ENCODE peak calls at places on chromosomes 6 and 20, in ten cellular contexts. Z is astrocyte, A is AG09309, E is fibroblast of the aortic adventitia, X is nephron progenitor cell, H is RWPE1, Q is AG10803, I is tibial nerve, W is tibial artery, R is brain microvascular endothelial cell. C is an unnamed sample.

GRCh38 chr6:10230533-10230932 is 184.3 kb downstream of the TFAP2A start:
- DNase-seq in A (no peak), W (no peak), Q (no peak), R (no peak), E (no peak), X (no peak), I (no peak), Z (no peak), H (no peak), C (peak)

GRCh38 chr20:19598117-19598516 is 159.9 kb upstream of the RIN2 start:
- DNase-seq in H (no peak), R (no peak), A (no peak), Z (no peak), W (no peak), E (no peak), X (no peak), I (no peak), Q (no peak), C (no peak)

GRCh38 chr6:6654599-6655575 is 66.4 kb downstream of the LY86 start:
- DNase-seq in R (peak), W (no peak), Z (no peak), A (no peak), E (peak), H (no peak), X (no peak), I (no peak), Q (peak), C (no peak)

GRCh38 chr6:162538643-162539064 is 188.9 kb downstream of the PRKN start:
- DNase-seq in X (no peak), Z (no peak), H (no peak), A (no peak), R (no peak), W (no peak), E (no peak), Q (no peak), I (no peak), C (no peak)

GRCh38 chr6:100461273-100461919 is 3.3 kb downstream of the SIM1 start:
- DNase-seq in H (no peak), W (no peak), A (no peak), I (no peak), Q (peak), R (no peak), Z (no peak), E (no peak), X (peak), C (no peak)

GRCh38 chr6:18342223-18342622 is 44.9 kb upstream of the RNF144B start:
- DNase-seq in X (no peak), H (peak), E (no peak), I (no peak), W (no peak), A (no peak), Z (no peak), R (no peak), Q (no peak), C (no peak)

GRCh38 chr6:168671863-168672546 is 231.0 kb downstream of the SMOC2 start:
- DNase-seq in I (no peak), W (no peak), H (no peak), X (no peak), Z (no peak), A (no peak), R (no peak), Q (no peak), E (no peak), C (no peak)

GRCh38 chr6:10363911-10364310 is 51.0 kb downstream of the TFAP2A start:
- DNase-seq in X (no peak), E (no peak), R (no peak), W (no peak), A (no peak), H (peak), I (no peak), Z (no peak), Q (no peak), C (no peak)

GRCh38 chr6:42345696-42346416 is 105.9 kb downstream of the TRERF1 start:
- DNase-seq in Z (no peak), A (no peak), I (no peak), R (no peak), E (no peak), X (no peak), Q (no peak), W (no peak), H (no peak), C (no peak)

GRCh38 chr6:84583784-84584183 is 180.6 kb downstream of the TBX18 start:
- DNase-seq in Z (peak), X (no peak), E (no peak), R (peak), Q (no peak), H (no peak), A (no peak), I (no peak), W (no peak), C (peak)

GRCh38 chr20:23049933-23050838 is 714 bp upstream of the THBD start:
- DNase-seq in R (peak), E (no peak), Q (no peak), Z (peak), W (peak), A (no peak), H (peak), I (no peak), X (peak), C (no peak)

GRCh38 chr6:100905067-100905466 is 23.9 kb upstream of the ASCC3 start:
- DNase-seq in Z (no peak), I (no peak), W (no peak), E (no peak), R (no peak), H (no peak), X (no peak), Q (no peak), A (no peak), C (no peak)

GRCh38 chr20:56835829-56836228 is 206.7 kb downstream of the TFAP2C start:
- DNase-seq in E (no peak), Z (no peak), H (no peak), W (no peak), Q (no peak), X (no peak), I (no peak), R (no peak), A (no peak), C (no peak)

GRCh38 chr6:81326856-81327561 is 425.5 kb downstream of the TENT5A start:
- DNase-seq in R (no peak), W (no peak), Z (peak), I (no peak), A (peak), Q (peak), E (peak), H (no peak), X (no peak), C (no peak)

GRCh38 chr20:58011947-58012610 is 216.4 kb downstream of the ANKRD60 start:
- DNase-seq in E (no peak), R (no peak), Z (no peak), A (no peak), X (no peak), Q (no peak), W (no peak), I (no peak), H (no peak), C (no peak)

GRCh38 chr6:12958052-12958706 is 241.6 kb downstream of the PHACTR1 start:
- DNase-seq in Z (peak), A (no peak), Q (peak), R (peak), H (no peak), I (no peak), E (peak), W (no peak), X (no peak), C (peak)

GRCh38 chr6:31752739-31753319 is 9.6 kb upstream of the SAPCD1 start:
- DNase-seq in E (peak), R (peak), Q (peak), I (no peak), W (no peak), Z (peak), H (peak), A (no peak), X (no peak), C (peak)

GRCh38 chr6:159249150-159249549 is 80.0 kb downstream of the FNDC1 start:
- DNase-seq in Z (peak), W (no peak), Q (peak), X (no peak), I (no peak), R (no peak), A (peak), E (peak), H (no peak), C (no peak)

GRCh38 chr20:49508435-49509199 is 26.1 kb upstream of the KCNB1 start:
- DNase-seq in E (peak), Q (peak), A (peak), R (peak), I (no peak), X (peak), H (peak), W (no peak), Z (peak), C (peak)
- TF ChIP-seq CTCF in E (peak), Q (peak), A (peak), R (peak), I (peak), X (peak), H (no peak), W (peak), Z (peak), C (peak)

GRCh38 chr6:156953478-156954146 is 176.4 kb downstream of the ARID1B start:
- DNase-seq in I (no peak), H (peak), Q (peak), X (peak), E (peak), A (peak), W (no peak), Z (peak), R (peak), C (peak)
- TF ChIP-seq CTCF in I (no peak), H (peak), Q (peak), X (no peak), E (peak), A (peak), W (peak), Z (peak), R (peak), C (peak)

DNA sequence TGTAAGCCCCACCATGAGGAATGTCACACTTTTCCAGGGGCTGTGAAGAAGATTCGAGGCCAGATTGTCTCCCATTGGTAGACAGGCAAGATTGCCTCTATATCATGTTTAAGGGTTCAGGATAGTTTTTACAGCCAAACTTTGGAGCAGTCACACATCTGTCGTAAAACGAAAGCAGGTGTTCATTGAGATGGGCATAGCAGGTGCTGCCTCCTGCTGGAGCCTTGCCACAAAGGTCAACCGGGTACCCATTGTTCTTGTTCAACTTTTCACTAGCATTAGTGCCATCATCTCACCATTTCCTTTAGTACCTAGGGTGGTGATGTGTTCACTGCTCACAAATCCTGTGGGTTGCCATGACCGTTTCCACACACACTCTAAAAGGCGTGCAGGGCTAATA is 198.3 kb downstream of the HTR1B start:
- DNase-seq in A (no peak), Z (no peak), X (no peak), I (no peak), H (no peak), E (no peak), Q (no peak), R (no peak), W (no peak), C (no peak)
- TF ChIP-seq CTCF in A (no peak), Z (no peak), X (no peak), I (no peak), H (no peak), E (no peak), Q (no peak), R (peak), W (no peak), C (peak)

GRCh38 chr6:15894973-15895858 is 232.4 kb upstream of the DTNBP1 start:
- DNase-seq in Z (no peak), R (no peak), W (no peak), E (no peak), A (no peak), Q (no peak), H (no peak), X (no peak), I (no peak), C (no peak)

GRCh38 chr6:15892369-15892768 is 229.5 kb upstream of the DTNBP1 start:
- DNase-seq in E (no peak), H (no peak), R (no peak), A (no peak), Z (no peak), Q (peak), X (no peak), W (no peak), I (no peak), C (no peak)

GRCh38 chr6:15888798-15889772 is 226.3 kb upstream of the DTNBP1 start:
- DNase-seq in E (no peak), I (no peak), Q (peak), X (no peak), H (no peak), R (no peak), Z (no peak), W (no peak), A (no peak), C (no peak)

GRCh38 chr6:15897063-15897934 is 231.6 kb upstream of the MYLIP start:
- DNase-seq in I (no peak), A (no peak), Q (peak), R (peak), Z (peak), X (no peak), W (no peak), E (peak), H (no peak), C (no peak)

GRCh38 chr6:15893556-15894253 is 230.9 kb upstream of the DTNBP1 start:
- DNase-seq in H (no peak), X (no peak), R (peak), W (no peak), A (no peak), E (peak), I (no peak), Z (no peak), Q (no peak), C (no peak)
- TF ChIP-seq CTCF in H (no peak), X (peak), R (peak), W (no peak), A (peak), E (peak), I (no peak), Z (no peak), Q (peak), C (peak)

GRCh38 chr20:5991623-5992441 is 41.4 kb downstream of the MCM8 start:
- DNase-seq in H (no peak), Z (peak), I (no peak), Q (peak), W (no peak), R (peak), A (peak), E (no peak), X (no peak), C (peak)

GRCh38 chr20:6000851-6001250 is 50.4 kb downstream of the MCM8 start:
- DNase-seq in I (no peak), H (no peak), E (no peak), W (no peak), R (no peak), Z (no peak), A (no peak), Q (no peak), X (no peak), C (no peak)

GRCh38 chr20:5999783-6000182 is 49.3 kb downstream of the MCM8 start:
- DNase-seq in A (no peak), Q (no peak), X (no peak), Z (no peak), R (no peak), E (no peak), H (no peak), I (no peak), W (no peak), C (no peak)

GRCh38 chr20:5990946-5991345 is 40.5 kb downstream of the MCM8 start:
- DNase-seq in A (no peak), R (no peak), Q (no peak), Z (no peak), I (no peak), H (no peak), W (no peak), E (no peak), X (no peak), C (no peak)

GRCh38 chr20:5996765-5997164 is 46.3 kb downstream of the MCM8 start:
- DNase-seq in Q (no peak), A (no peak), W (no peak), I (no peak), Z (no peak), H (no peak), E (no peak), X (no peak), R (no peak), C (no peak)
- TF ChIP-seq CTCF in Q (no peak), A (no peak), W (no peak), I (no peak), Z (no peak), H (no peak), E (no peak), X (no peak), R (no peak), C (no peak)

GRCh38 chr20:14337400-14338171 is at the start of gene FLRT3:
- DNase-seq in Q (peak), I (peak), Z (peak), A (peak), H (peak), E (peak), X (peak), R (peak), W (peak), C (peak)
- TF ChIP-seq CTCF in Q (peak), I (peak), Z (peak), A (peak), H (peak), E (peak), X (peak), R (peak), W (peak), C (peak)

GRCh38 chr6:169931223-169931760 is 179.9 kb downstream of the ERMARD start:
- DNase-seq in X (no peak), I (no peak), Q (no peak), W (no peak), R (no peak), Z (no peak), A (no peak), H (no peak), E (no peak), C (no peak)
- TF ChIP-seq CTCF in X (no peak), I (no peak), Q (no peak), W (no peak), R (no peak), Z (no peak), A (no peak), H (no peak), E (no peak), C (no peak)

GRCh38 chr6:36817176-36817817 is 21.9 kb downstream of the CPNE5 start:
- DNase-seq in H (no peak), I (no peak), X (no peak), Q (no peak), W (no peak), Z (no peak), E (no peak), A (no peak), R (no peak), C (no peak)

GRCh38 chr6:36817864-36818263 is 21.4 kb downstream of the CPNE5 start:
- DNase-seq in A (no peak), W (no peak), Z (no peak), E (no peak), X (no peak), H (no peak), I (no peak), Q (no peak), R (no peak), C (no peak)

GRCh38 chr6:36809933-36810844 is 29.1 kb downstream of the CPNE5 start:
- DNase-seq in H (no peak), A (no peak), R (no peak), Q (no peak), X (no peak), Z (no peak), W (no peak), E (no peak), I (no peak), C (no peak)

GRCh38 chr6:36815962-36816735 is 23.1 kb downstream of the CPNE5 start:
- DNase-seq in A (no peak), Q (peak), W (no peak), R (no peak), Z (no peak), E (no peak), I (no peak), X (no peak), H (no peak), C (no peak)

GRCh38 chr6:36813526-36813925 is 25.7 kb downstream of the CPNE5 start:
- DNase-seq in I (no peak), R (no peak), A (no peak), X (no peak), W (no peak), E (no peak), Z (no peak), H (no peak), Q (no peak), C (no peak)
- TF ChIP-seq CTCF in I (no peak), R (no peak), A (no peak), X (no peak), W (no peak), E (no peak), Z (no peak), H (no peak), Q (no peak), C (no peak)

DNA sequence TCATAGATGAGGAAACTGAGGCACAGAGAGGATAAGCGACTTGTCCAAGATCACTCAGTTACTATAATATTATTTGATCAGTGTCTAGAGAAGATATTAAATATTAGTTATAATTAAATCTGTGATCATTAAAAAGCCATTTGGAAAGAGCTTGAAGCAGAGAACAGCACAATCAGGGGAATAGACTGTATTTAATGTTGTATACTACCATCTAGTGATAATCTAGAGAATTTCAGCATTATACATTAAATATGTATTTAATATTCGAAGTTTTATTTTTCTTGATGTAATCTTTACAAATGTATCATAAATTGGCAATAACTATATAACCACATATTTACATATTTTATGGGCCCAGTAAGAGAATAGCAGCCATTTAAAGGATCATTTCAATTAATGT is 20.2 kb upstream of the MTCL3 start:
- DNase-seq in A (no peak), X (no peak), W (no peak), I (no peak), H (no peak), R (no peak), Z (peak), Q (peak), E (peak), C (no peak)
- TF ChIP-seq CTCF in A (peak), X (no peak), W (peak), I (peak), H (peak), R (no peak), Z (peak), Q (peak), E (peak), C (peak)

GRCh38 chr6:27562027-27562410 is 89.1 kb upstream of the ZNF184 start:
- DNase-seq in Q (no peak), E (no peak), X (no peak), I (no peak), A (no peak), Z (no peak), H (no peak), R (peak), W (no peak), C (no peak)

GRCh38 chr6:27568226-27568889 is 95.5 kb upstream of the ZNF184 start:
- DNase-seq in R (no peak), E (no peak), A (no peak), Z (no peak), X (no peak), H (no peak), I (no peak), W (no peak), Q (no peak), C (no peak)

GRCh38 chr6:27565839-27566779 is 93.2 kb upstream of the ZNF184 start:
- DNase-seq in H (no peak), Q (no peak), A (no peak), X (peak), E (no peak), R (no peak), Z (no peak), W (no peak), I (no peak), C (no peak)
- TF ChIP-seq CTCF in H (no peak), Q (no peak), A (no peak), X (peak), E (no peak), R (no peak), Z (no peak), W (no peak), I (no peak), C (peak)

C was measured in HFFc6.